ENCODE peak calls at places on chromosomes 5 and 9, in nine cellular contexts. I is ELR; C is left colon; F is RCC 7860; J is epithelial cell of esophagus; H is RKO; U is right atrium auricular region; L is tibial nerve; G is CD8-positive, alpha-beta T cell. Q is an unnamed sample.

GRCh38 chr5:128380324-128380723 is 157.7 kb downstream of the FBN2 start:
- DNase-seq in I (no peak), C (no peak), F (no peak), J (no peak), H (no peak), U (no peak), L (no peak), G (no peak), Q (no peak)

GRCh38 chr9:133133680-133134418 is 12.8 kb upstream of the RALGDS start:
- DNase-seq in I (peak; percentile 98), C (peak; percentile 89), F (peak; percentile 98), J (peak; percentile 97), H (peak; percentile 98), U (peak; percentile 97), L (peak; percentile 73), G (peak; percentile 86), Q (peak; percentile 94)

GRCh38 chr9:75964431-75964830 is 74.0 kb downstream of the PCSK5 start:
- DNase-seq in I (no peak), C (no peak), F (peak; percentile 61), J (peak; percentile 83), H (no peak), U (no peak), L (no peak), G (no peak), Q (peak; percentile 96)

GRCh38 chr9:98929866-98930265 is 13.8 kb upstream of the COL15A1 start:
- DNase-seq in I (no peak), C (no peak), F (no peak), J (no peak), H (no peak), U (no peak), L (no peak), G (no peak), Q (no peak)

GRCh38 chr5:76415855-76416254 is 12.8 kb downstream of the IQGAP2 start:
- DNase-seq in I (no peak), C (no peak), F (no peak), J (no peak), H (no peak), U (no peak), L (no peak), G (no peak), Q (no peak)

GRCh38 chr5:123696948-123697347 is 185.0 kb downstream of the CSNK1G3 start:
- DNase-seq in I (no peak), C (peak; percentile 12), F (no peak), J (peak; percentile 80), H (no peak), U (peak; percentile 65), L (no peak), G (no peak), Q (peak; percentile 52)

GRCh38 chr5:79872309-79872708 is 118.8 kb downstream of the MTX3 start:
- DNase-seq in I (no peak), C (no peak), F (no peak), J (no peak), H (no peak), U (no peak), L (peak; percentile 52), G (no peak), Q (no peak)

GRCh38 chr9:136200424-136200823 is 4.5 kb downstream of the LHX3 start:
- DNase-seq in I (no peak), C (no peak), F (no peak), J (no peak), H (no peak), U (no peak), L (no peak), G (no peak), Q (no peak)

GRCh38 chr9:125906144-125906543 is 159.0 kb downstream of the PBX3 start:
- DNase-seq in I (peak; percentile 67), C (no peak), F (no peak), J (no peak), H (no peak), U (no peak), L (no peak), G (no peak), Q (no peak)

GRCh38 chr9:30575691-30576090 is 1808.8 kb upstream of the ACO1 start:
- DNase-seq in I (no peak), C (no peak), F (no peak), J (no peak), H (no peak), U (no peak), L (no peak), G (no peak), Q (no peak)

GRCh38 chr5:139638736-139639618 is 9.2 kb upstream of the CXXC5 start:
- DNase-seq in I (no peak), C (no peak), F (no peak), J (peak; percentile 2), H (no peak), U (peak; percentile 55), L (no peak), G (no peak), Q (no peak)

GRCh38 chr9:27125936-27126335 is 16.9 kb downstream of the TEK start:
- DNase-seq in I (peak; percentile 28), C (no peak), F (no peak), J (peak; percentile 86), H (no peak), U (no peak), L (no peak), G (no peak), Q (peak; percentile 81)

GRCh38 chr5:160486573-160486972 is 64.9 kb downstream of the PTTG1 start:
- DNase-seq in I (no peak), C (no peak), F (no peak), J (no peak), H (no peak), U (no peak), L (no peak), G (peak; percentile 17), Q (no peak)

GRCh38 chr9:90841213-90841612 is 39.6 kb downstream of the SYK start:
- DNase-seq in I (no peak), C (no peak), F (no peak), J (no peak), H (no peak), U (no peak), L (no peak), G (no peak), Q (no peak)

GRCh38 chr5:83322273-83322924 is 149.1 kb upstream of the VCAN start:
- DNase-seq in I (peak; percentile 9), C (no peak), F (peak; percentile 5), J (no peak), H (no peak), U (no peak), L (no peak), G (no peak), Q (no peak)

GRCh38 chr5:139641116-139642080 is 6.8 kb upstream of the CXXC5 start:
- DNase-seq in I (no peak), C (no peak), F (no peak), J (no peak), H (no peak), U (no peak), L (no peak), G (no peak), Q (no peak)

GRCh38 chr5:62607615-62608014 is 29.0 kb downstream of the LRRC70 start:
- DNase-seq in I (no peak), C (no peak), F (no peak), J (no peak), H (no peak), U (no peak), L (no peak), G (no peak), Q (no peak)

GRCh38 chr9:111937781-111938426 is 41.3 kb downstream of the UGCG start:
- DNase-seq in I (peak; percentile 40), C (peak; percentile 54), F (peak; percentile 93), J (no peak), H (no peak), U (no peak), L (peak; percentile 38), G (peak; percentile 31), Q (no peak)

GRCh38 chr5:131810510-131811249 is 13.9 kb upstream of the FNIP1 start:
- DNase-seq in I (peak; percentile 50), C (no peak), F (no peak), J (peak; percentile 28), H (peak; percentile 41), U (no peak), L (no peak), G (no peak), Q (peak; percentile 21)

GRCh38 chr5:21219966-21220365 is 1232.0 kb upstream of the CDH18 start:
- DNase-seq in I (no peak), C (no peak), F (no peak), J (no peak), H (no peak), U (no peak), L (no peak), G (no peak), Q (no peak)

GRCh38 chr9:113634597-113635515 is 171.3 kb downstream of the RGS3 start:
- DNase-seq in I (no peak), C (no peak), F (no peak), J (no peak), H (no peak), U (no peak), L (no peak), G (no peak), Q (no peak)

GRCh38 chr5:115553082-115553481 is 8.5 kb upstream of the FEM1C start:
- DNase-seq in I (peak; percentile 81), C (no peak), F (no peak), J (peak; percentile 91), H (no peak), U (no peak), L (no peak), G (no peak), Q (no peak)

GRCh38 chr5:89283758-89284493 is 400.9 kb upstream of the MEF2C start:
- DNase-seq in I (no peak), C (no peak), F (no peak), J (no peak), H (no peak), U (no peak), L (no peak), G (no peak), Q (no peak)

GRCh38 chr9:110256392-110257096 is at the start of gene TXN:
- DNase-seq in I (peak; percentile 92), C (peak; percentile 95), F (peak; percentile 76), J (peak; percentile 90), H (peak; percentile 94), U (peak; percentile 90), L (peak; percentile 79), G (peak; percentile 65), Q (peak; percentile 80)

GRCh38 chr5:96649938-96650540 is 12.1 kb upstream of the CAST start:
- DNase-seq in I (peak; percentile 17), C (no peak), F (no peak), J (peak; percentile 30), H (no peak), U (no peak), L (no peak), G (no peak), Q (no peak)

GRCh38 chr9:129283290-129283691 is 105.2 kb upstream of the IER5L start:
- DNase-seq in I (no peak), C (no peak), F (no peak), J (no peak), H (no peak), U (peak; percentile 57), L (no peak), G (no peak), Q (no peak)

GRCh38 chr9:119802115-119802514 is 432.9 kb upstream of the BRINP1 start:
- DNase-seq in I (no peak), C (no peak), F (no peak), J (no peak), H (no peak), U (no peak), L (no peak), G (no peak), Q (no peak)

GRCh38 chr5:146767534-146767933 is 111.0 kb downstream of the PPP2R2B start:
- DNase-seq in I (no peak), C (no peak), F (no peak), J (no peak), H (no peak), U (no peak), L (no peak), G (no peak), Q (no peak)

GRCh38 chr9:135605238-135605781 is 34.0 kb downstream of the GLT6D1 start:
- DNase-seq in I (no peak), C (no peak), F (no peak), J (no peak), H (no peak), U (peak; percentile 36), L (no peak), G (no peak), Q (no peak)

GRCh38 chr5:73031839-73032238 is 76.0 kb downstream of the FCHO2 start:
- DNase-seq in I (peak; percentile 95), C (no peak), F (peak; percentile 37), J (peak; percentile 85), H (no peak), U (no peak), L (no peak), G (no peak), Q (peak; percentile 76)

GRCh38 chr9:110443878-110444245 is 106.2 kb upstream of the TXNDC8 start:
- DNase-seq in I (peak; percentile 49), C (no peak), F (no peak), J (peak; percentile 21), H (no peak), U (no peak), L (no peak), G (no peak), Q (peak; percentile 56)